ENCODE peak calls at places on chromosomes 13 and 19, in nine cellular contexts. K, Z, N, G, I, P, R, A and C are unnamed samples.

GRCh38 chr13:113061796-113062425 is 43.7 kb upstream of the F7 start:
- DNase-seq in I (no peak), Z (no peak), N (no peak), A (no peak), R (no peak), K (no peak), P (no peak), G (no peak), C (no peak)

GRCh38 chr19:50384685-50385535 is 763 bp downstream of the POLD1 start:
- DNase-seq in I (no peak), K (peak; percentile 15), P (no peak), Z (peak; percentile 13), G (no peak), N (peak; percentile 25), R (no peak), A (peak; percentile 15), C (no peak)

GRCh38 chr13:31595568-31595967 is 143.8 kb upstream of the RXFP2 start:
- DNase-seq in P (no peak), R (no peak), Z (peak; percentile 53), I (peak; percentile 4), K (no peak), A (peak; percentile 37), N (no peak), G (no peak), C (no peak)

GRCh38 chr19:2308114-2308556 is at the start of gene LINGO3:
- DNase-seq in G (no peak), R (no peak), K (no peak), N (peak; percentile 20), I (no peak), Z (no peak), P (no peak), A (no peak), C (no peak)

GRCh38 chr19:18063463-18063862 is 23.3 kb downstream of the IL12RB1 start:
- DNase-seq in Z (no peak), P (no peak), K (no peak), R (no peak), G (peak; percentile 23), N (no peak), A (no peak), I (no peak), C (no peak)

GRCh38 chr13:74674701-74675100 is 540.5 kb upstream of the KLF12 start:
- DNase-seq in A (no peak), I (no peak), N (no peak), G (no peak), R (no peak), P (no peak), Z (no peak), K (no peak), C (no peak)

GRCh38 chr19:50896591-50897190 is 14.5 kb downstream of the KLK4 start:
- DNase-seq in Z (peak; percentile 24), R (no peak), P (peak; percentile 58), I (no peak), N (peak; percentile 11), K (no peak), G (no peak), A (peak; percentile 14), C (no peak)

GRCh38 chr13:106610511-106610910 is 42.6 kb upstream of the ARGLU1 start:
- DNase-seq in A (peak; percentile 4), Z (peak; percentile 22), P (no peak), K (no peak), G (no peak), R (no peak), I (peak; percentile 30), N (no peak), C (no peak)

GRCh38 chr19:41597600-41598041 is 21.7 kb downstream of the CEACAM21 start:
- DNase-seq in N (peak; percentile 78), I (peak; percentile 49), A (peak; percentile 76), Z (peak; percentile 63), P (peak; percentile 25), R (peak; percentile 46), K (peak; percentile 9), G (peak; percentile 29), C (peak; percentile 10)

GRCh38 chr13:43348397-43348796 is 325.0 kb downstream of the DNAJC15 start:
- DNase-seq in P (no peak), N (no peak), G (no peak), R (no peak), K (no peak), I (peak; percentile 51), A (no peak), Z (no peak), C (no peak)

GRCh38 chr19:5627395-5627904 is 4.6 kb downstream of the SAFB start:
- DNase-seq in K (no peak), N (no peak), Z (peak; percentile 43), I (no peak), A (no peak), R (no peak), G (no peak), P (peak; percentile 31), C (no peak)

GRCh38 chr13:112881656-112882554 is 87.1 kb upstream of the MCF2L start:
- DNase-seq in P (no peak), N (no peak), R (no peak), K (no peak), G (no peak), Z (no peak), A (no peak), I (no peak), C (no peak)

GRCh38 chr13:100673831-100674362 is 698 bp downstream of the TMTC4 start:
- DNase-seq in A (peak; percentile 86), R (peak; percentile 57), P (no peak), G (peak; percentile 14), N (peak; percentile 17), Z (peak; percentile 77), K (peak; percentile 28), I (peak; percentile 94), C (peak; percentile 28)

GRCh38 chr19:1027020-1027952 is 878 bp downstream of the CNN2 start:
- DNase-seq in Z (no peak), G (no peak), K (no peak), R (peak; percentile 29), I (no peak), A (peak; percentile 51), N (peak; percentile 17), P (peak; percentile 43), C (no peak)

GRCh38 chr13:37163626-37164365 is 58.3 kb upstream of the CSNK1A1L start:
- DNase-seq in A (no peak), Z (peak; percentile 57), G (no peak), K (no peak), P (no peak), R (no peak), N (no peak), I (no peak), C (no peak)

GRCh38 chr19:7394728-7395359 is 46.1 kb downstream of the ARHGEF18 start:
- DNase-seq in R (peak; percentile 90), G (peak; percentile 94), Z (peak; percentile 85), K (peak; percentile 67), I (peak; percentile 83), N (peak; percentile 75), P (peak; percentile 96), A (peak; percentile 93), C (peak; percentile 21)

GRCh38 chr13:72290962-72291681 is 424.1 kb upstream of the DACH1 start:
- DNase-seq in I (peak; percentile 85), Z (peak; percentile 81), G (no peak), P (no peak), K (no peak), N (no peak), A (peak; percentile 32), R (no peak), C (peak; percentile 16)

GRCh38 chr13:100130930-100131511 is 42.1 kb downstream of the PCCA start:
- DNase-seq in Z (peak; percentile 6), G (no peak), I (no peak), K (no peak), P (no peak), N (no peak), A (peak; percentile 66), R (no peak), C (no peak)

GRCh38 chr13:114071991-114072390 is 60.4 kb downstream of the RASA3 start:
- DNase-seq in P (no peak), A (no peak), N (no peak), K (no peak), I (no peak), G (no peak), Z (no peak), R (no peak), C (no peak)

GRCh38 chr13:99984463-99985242 is 3.1 kb downstream of the ZIC2 start:
- DNase-seq in N (peak; percentile 42), G (peak; percentile 15), A (no peak), I (peak; percentile 32), R (no peak), P (no peak), K (no peak), Z (no peak), C (no peak)

GRCh38 chr13:72849571-72849970 is 67.6 kb downstream of the PIBF1 start:
- DNase-seq in A (peak; percentile 23), G (no peak), R (no peak), I (peak; percentile 29), Z (peak; percentile 44), K (no peak), N (no peak), P (no peak), C (no peak)

GRCh38 chr19:11160119-11160768 is 4.7 kb upstream of the SPC24 start:
- DNase-seq in I (no peak), P (no peak), N (no peak), G (no peak), Z (no peak), K (no peak), R (no peak), A (peak; percentile 87), C (no peak)

GRCh38 chr19:18100710-18101109 is 3.1 kb downstream of the MAST3 start:
- DNase-seq in Z (no peak), A (no peak), R (no peak), G (no peak), P (no peak), I (no peak), K (no peak), N (no peak), C (no peak)